ENCODE peak calls at places on chromosome 7, in six cellular contexts. One of them, this sample, is unnamed.

GRCh38 chr7:142439739-142440138 is 181.9 kb upstream of the PRSS58 start:
- DNase-seq in fibroblast of the aortic adventitia: no peak
- DNase-seq in lower lobe of right lung: no peak
- DNase-seq in psoas muscle: no peak
- DNase-seq in fibroblast of pulmonary artery: no peak
- DNase-seq in tibial artery: no peak
- DNase-seq in this sample: no peak

GRCh38 chr7:97094531-97094930 is 23.0 kb upstream of the SDHAF3 start:
- DNase-seq in fibroblast of the aortic adventitia: no peak
- DNase-seq in psoas muscle: no peak
- DNase-seq in fibroblast of pulmonary artery: no peak
- DNase-seq in tibial artery: no peak
- DNase-seq in lower lobe of right lung: no peak
- DNase-seq in this sample: no peak

GRCh38 chr7:134422646-134423045 is 36.3 kb downstream of the AKR1B1 start:
- DNase-seq in fibroblast of the aortic adventitia: no peak
- DNase-seq in tibial artery: no peak
- DNase-seq in psoas muscle: no peak
- DNase-seq in fibroblast of pulmonary artery: no peak
- DNase-seq in lower lobe of right lung: no peak
- DNase-seq in this sample: no peak

GRCh38 chr7:107210400-107210799 is 41.6 kb downstream of the HBP1 start:
- DNase-seq in psoas muscle: no peak
- DNase-seq in lower lobe of right lung: no peak
- DNase-seq in fibroblast of the aortic adventitia: no peak
- DNase-seq in tibial artery: no peak
- DNase-seq in fibroblast of pulmonary artery: no peak
- DNase-seq in this sample: no peak

GRCh38 chr7:23893942-23894890 is 184.2 kb downstream of the STK31 start:
- DNase-seq in tibial artery: no peak
- DNase-seq in lower lobe of right lung: no peak
- DNase-seq in fibroblast of pulmonary artery: peak; percentile 58
- DNase-seq in psoas muscle: no peak
- DNase-seq in fibroblast of the aortic adventitia: peak; percentile 79
- DNase-seq in this sample: no peak

GRCh38 chr7:17663056-17663675 is 277.1 kb downstream of the SNX13 start:
- DNase-seq in psoas muscle: no peak
- DNase-seq in fibroblast of pulmonary artery: peak; percentile 90
- DNase-seq in tibial artery: no peak
- DNase-seq in fibroblast of the aortic adventitia: peak; percentile 96
- DNase-seq in lower lobe of right lung: no peak
- DNase-seq in this sample: no peak

GRCh38 chr7:158366346-158366745 is 221.3 kb downstream of the PTPRN2 start:
- DNase-seq in tibial artery: no peak
- DNase-seq in lower lobe of right lung: no peak
- DNase-seq in fibroblast of the aortic adventitia: no peak
- DNase-seq in psoas muscle: no peak
- DNase-seq in fibroblast of pulmonary artery: no peak
- DNase-seq in this sample: no peak

GRCh38 chr7:130559184-130559583 is 67.3 kb downstream of the MEST start:
- DNase-seq in fibroblast of the aortic adventitia: no peak
- DNase-seq in psoas muscle: no peak
- DNase-seq in lower lobe of right lung: no peak
- DNase-seq in tibial artery: no peak
- DNase-seq in fibroblast of pulmonary artery: no peak
- DNase-seq in this sample: no peak

GRCh38 chr7:146090023-146090645 is 26.5 kb upstream of the CNTNAP2 start:
- DNase-seq in lower lobe of right lung: no peak
- DNase-seq in tibial artery: no peak
- DNase-seq in fibroblast of the aortic adventitia: peak; percentile 2
- DNase-seq in fibroblast of pulmonary artery: peak; percentile 35
- DNase-seq in psoas muscle: no peak
- DNase-seq in this sample: peak; percentile 3

GRCh38 chr7:112182749-112183148 is 23.4 kb downstream of the DOCK4 start:
- DNase-seq in tibial artery: no peak
- DNase-seq in lower lobe of right lung: no peak
- DNase-seq in fibroblast of pulmonary artery: no peak
- DNase-seq in psoas muscle: peak; percentile 60
- DNase-seq in fibroblast of the aortic adventitia: no peak
- DNase-seq in this sample: no peak

GRCh38 chr7:55387062-55387965 is 22.2 kb downstream of the LANCL2 start:
- DNase-seq in psoas muscle: no peak
- DNase-seq in lower lobe of right lung: no peak
- DNase-seq in tibial artery: no peak
- DNase-seq in fibroblast of pulmonary artery: peak; percentile 19
- DNase-seq in fibroblast of the aortic adventitia: peak; percentile 15
- DNase-seq in this sample: no peak

GRCh38 chr7:74212661-74213060 is 2.9 kb downstream of the LAT2 start:
- DNase-seq in lower lobe of right lung: peak; percentile 47
- DNase-seq in psoas muscle: no peak
- DNase-seq in tibial artery: no peak
- DNase-seq in fibroblast of the aortic adventitia: no peak
- DNase-seq in fibroblast of pulmonary artery: no peak
- DNase-seq in this sample: no peak

GRCh38 chr7:141355057-141355456 is 196.2 kb upstream of the AGK start:
- DNase-seq in tibial artery: no peak
- DNase-seq in fibroblast of the aortic adventitia: peak; percentile 17
- DNase-seq in lower lobe of right lung: no peak
- DNase-seq in fibroblast of pulmonary artery: peak; percentile 33
- DNase-seq in psoas muscle: no peak
- DNase-seq in this sample: no peak
- TF ChIP-seq CTCF in tibial artery: no peak
- TF ChIP-seq CTCF in fibroblast of the aortic adventitia: no peak
- TF ChIP-seq CTCF in lower lobe of right lung: no peak
- TF ChIP-seq CTCF in fibroblast of pulmonary artery: no peak
- TF ChIP-seq CTCF in psoas muscle: no peak
- TF ChIP-seq CTCF in this sample: no peak

GRCh38 chr7:135743907-135744789 is 4.5 kb downstream of the FAM180A start:
- DNase-seq in psoas muscle: no peak
- DNase-seq in tibial artery: peak; percentile 74
- DNase-seq in lower lobe of right lung: no peak
- DNase-seq in fibroblast of pulmonary artery: peak; percentile 55
- DNase-seq in fibroblast of the aortic adventitia: peak; percentile 89
- DNase-seq in this sample: no peak

GRCh38 chr7:135748770-135749169 is at the start of gene FAM180A:
- DNase-seq in tibial artery: peak; percentile 90
- DNase-seq in psoas muscle: peak; percentile 62
- DNase-seq in fibroblast of the aortic adventitia: peak; percentile 97
- DNase-seq in fibroblast of pulmonary artery: peak; percentile 88
- DNase-seq in lower lobe of right lung: no peak
- DNase-seq in this sample: no peak

GRCh38 chr7:135747366-135747765 is 1.2 kb downstream of the FAM180A start:
- DNase-seq in lower lobe of right lung: no peak
- DNase-seq in tibial artery: no peak
- DNase-seq in fibroblast of pulmonary artery: no peak
- DNase-seq in fibroblast of the aortic adventitia: peak; percentile 24
- DNase-seq in psoas muscle: no peak
- DNase-seq in this sample: no peak

GRCh38 chr7:135744938-135745701 is 3.5 kb downstream of the FAM180A start:
- DNase-seq in fibroblast of the aortic adventitia: peak; percentile 82
- DNase-seq in fibroblast of pulmonary artery: peak; percentile 64
- DNase-seq in tibial artery: peak; percentile 74
- DNase-seq in psoas muscle: no peak
- DNase-seq in lower lobe of right lung: no peak
- DNase-seq in this sample: no peak

DNA sequence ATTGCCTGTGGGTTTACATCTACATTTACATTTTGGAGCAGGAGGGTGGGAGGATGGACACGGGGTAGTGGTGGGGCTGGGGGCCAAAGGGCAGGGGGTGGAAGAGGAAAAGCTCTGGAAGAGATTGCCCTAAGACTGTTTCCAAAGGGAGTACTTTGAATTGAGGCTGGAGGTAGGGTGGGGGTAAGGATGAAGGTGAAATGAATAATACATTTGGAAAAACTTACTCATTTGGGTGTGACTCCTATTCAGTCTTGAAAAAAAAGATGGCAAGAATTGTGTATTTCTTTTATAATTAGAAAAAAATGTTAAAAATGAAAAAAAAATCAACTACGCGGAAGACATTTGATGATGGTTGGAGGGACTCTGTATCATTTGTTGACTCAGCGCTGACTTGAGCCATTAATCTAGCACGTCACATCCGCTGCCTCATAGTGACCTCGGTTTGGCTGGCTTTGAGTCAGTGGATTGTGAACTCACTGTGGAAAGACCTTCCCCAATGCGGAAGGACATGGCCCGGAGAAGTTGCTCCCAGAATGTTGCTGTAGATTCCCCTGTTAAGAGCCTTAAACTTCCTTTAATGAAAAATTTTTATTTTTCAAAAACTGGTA is 2.8 kb downstream of the FAM180A start:
- DNase-seq in psoas muscle: peak; percentile 68
- DNase-seq in fibroblast of pulmonary artery: peak; percentile 95
- DNase-seq in fibroblast of the aortic adventitia: peak; percentile 99
- DNase-seq in lower lobe of right lung: no peak
- DNase-seq in tibial artery: peak; percentile 90
- DNase-seq in this sample: no peak
- H3K4me3 ChIP-seq in psoas muscle: no peak overlapping the region
- H3K4me3 ChIP-seq in fibroblast of pulmonary artery: no peak overlapping the region
- H3K4me3 ChIP-seq in fibroblast of the aortic adventitia: peak overlapping the region; percentile 94
- H3K4me3 ChIP-seq in lower lobe of right lung: no peak overlapping the region
- H3K4me3 ChIP-seq in tibial artery: peak overlapping the region; percentile 50
- H3K4me3 ChIP-seq in this sample: no peak overlapping the region

GRCh38 chr7:98280791-98281756 is at the start of gene BRI3:
- DNase-seq in fibroblast of pulmonary artery: peak; percentile 85
- DNase-seq in fibroblast of the aortic adventitia: peak; percentile 78
- DNase-seq in lower lobe of right lung: peak; percentile 94
- DNase-seq in psoas muscle: peak; percentile 95
- DNase-seq in tibial artery: peak; percentile 94
- DNase-seq in this sample: peak; percentile 91
- TF ChIP-seq CTCF in fibroblast of pulmonary artery: no peak
- TF ChIP-seq CTCF in fibroblast of the aortic adventitia: no peak
- TF ChIP-seq CTCF in lower lobe of right lung: no peak
- TF ChIP-seq CTCF in psoas muscle: peak; percentile 35
- TF ChIP-seq CTCF in tibial artery: no peak
- TF ChIP-seq CTCF in this sample: peak; percentile 28

DNA sequence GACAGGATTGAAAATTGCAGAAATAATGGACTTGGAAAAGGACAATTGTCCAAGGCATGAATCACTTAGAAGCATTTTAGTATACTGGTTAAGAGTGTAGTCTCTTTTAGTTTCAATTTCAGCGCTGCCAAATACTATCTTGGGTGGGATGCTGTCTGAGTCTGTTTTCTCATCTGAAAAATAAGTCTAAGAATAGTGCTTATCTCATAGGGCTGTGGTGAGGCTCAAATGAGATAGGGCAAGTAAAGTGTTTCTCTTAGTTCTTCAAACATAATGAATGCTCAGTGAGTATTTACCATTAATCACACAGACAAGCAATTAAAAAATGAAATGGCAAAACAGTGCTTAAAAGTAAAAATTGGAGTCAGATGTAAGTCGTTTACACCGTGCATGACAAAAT is 45.9 kb upstream of the C1GALT1 start:
- DNase-seq in tibial artery: no peak
- DNase-seq in fibroblast of pulmonary artery: peak; percentile 17
- DNase-seq in fibroblast of the aortic adventitia: peak; percentile 82
- DNase-seq in psoas muscle: no peak
- DNase-seq in lower lobe of right lung: no peak
- DNase-seq in this sample: no peak
- H3K4me3 ChIP-seq in tibial artery: no peak overlapping the region
- H3K4me3 ChIP-seq in fibroblast of pulmonary artery: no peak overlapping the region
- H3K4me3 ChIP-seq in fibroblast of the aortic adventitia: peak overlapping the region; percentile 6
- H3K4me3 ChIP-seq in psoas muscle: no peak overlapping the region
- H3K4me3 ChIP-seq in lower lobe of right lung: no peak overlapping the region
- H3K4me3 ChIP-seq in this sample: no peak overlapping the region

GRCh38 chr7:99928994-99929729 is at the start of gene GJC3:
- DNase-seq in tibial artery: no peak
- DNase-seq in lower lobe of right lung: peak; percentile 65
- DNase-seq in fibroblast of the aortic adventitia: peak; percentile 47
- DNase-seq in fibroblast of pulmonary artery: peak; percentile 63
- DNase-seq in psoas muscle: peak; percentile 73
- DNase-seq in this sample: no peak
- TF ChIP-seq CTCF in tibial artery: no peak
- TF ChIP-seq CTCF in lower lobe of right lung: peak; percentile 45
- TF ChIP-seq CTCF in fibroblast of the aortic adventitia: peak; percentile 45
- TF ChIP-seq CTCF in fibroblast of pulmonary artery: peak; percentile 46
- TF ChIP-seq CTCF in psoas muscle: peak; percentile 31
- TF ChIP-seq CTCF in this sample: peak; percentile 33

DNA sequence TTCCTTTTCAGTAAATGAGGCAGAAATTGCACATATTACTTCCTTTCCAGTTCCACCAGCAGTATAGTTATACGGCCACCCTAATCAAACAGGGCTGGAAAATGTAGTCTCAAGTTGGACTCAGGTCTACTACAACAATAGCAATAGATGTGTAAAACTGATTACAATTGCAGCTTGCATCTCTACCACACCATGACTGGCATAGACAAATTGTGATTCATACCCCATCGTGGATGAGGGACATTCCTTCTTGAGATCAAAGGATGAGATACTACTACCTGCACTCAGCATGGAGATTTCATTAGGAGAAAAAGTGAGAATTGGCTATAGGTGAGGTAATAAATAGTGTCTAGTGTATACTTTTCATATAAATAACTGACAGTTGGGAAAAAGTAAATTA is 1220.8 kb downstream of the TYW1 start:
- DNase-seq in fibroblast of the aortic adventitia: no peak
- DNase-seq in fibroblast of pulmonary artery: no peak
- DNase-seq in tibial artery: no peak
- DNase-seq in lower lobe of right lung: no peak
- DNase-seq in psoas muscle: no peak
- DNase-seq in this sample: no peak
- H3K4me3 ChIP-seq in fibroblast of the aortic adventitia: no peak overlapping the region
- H3K4me3 ChIP-seq in fibroblast of pulmonary artery: no peak overlapping the region
- H3K4me3 ChIP-seq in tibial artery: no peak overlapping the region
- H3K4me3 ChIP-seq in lower lobe of right lung: no peak overlapping the region
- H3K4me3 ChIP-seq in psoas muscle: no peak overlapping the region
- H3K4me3 ChIP-seq in this sample: no peak overlapping the region

GRCh38 chr7:138154646-138155045 is 78.4 kb downstream of the AKR1D1 start:
- DNase-seq in psoas muscle: no peak
- DNase-seq in fibroblast of pulmonary artery: no peak
- DNase-seq in lower lobe of right lung: no peak
- DNase-seq in tibial artery: no peak
- DNase-seq in fibroblast of the aortic adventitia: no peak
- DNase-seq in this sample: no peak

GRCh38 chr7:138151731-138152577 is 75.7 kb downstream of the AKR1D1 start:
- DNase-seq in psoas muscle: no peak
- DNase-seq in tibial artery: no peak
- DNase-seq in fibroblast of the aortic adventitia: no peak
- DNase-seq in lower lobe of right lung: no peak
- DNase-seq in fibroblast of pulmonary artery: peak; percentile 21
- DNase-seq in this sample: no peak

GRCh38 chr7:138161600-138162081 is 85.4 kb downstream of the AKR1D1 start:
- DNase-seq in lower lobe of right lung: peak; percentile 77
- DNase-seq in fibroblast of pulmonary artery: peak; percentile 96
- DNase-seq in tibial artery: peak; percentile 69
- DNase-seq in fibroblast of the aortic adventitia: peak; percentile 82
- DNase-seq in psoas muscle: no peak
- DNase-seq in this sample: peak; percentile 55

GRCh38 chr7:138158739-138159528 is 82.7 kb downstream of the AKR1D1 start:
- DNase-seq in fibroblast of the aortic adventitia: no peak
- DNase-seq in lower lobe of right lung: no peak
- DNase-seq in fibroblast of pulmonary artery: no peak
- DNase-seq in tibial artery: no peak
- DNase-seq in psoas muscle: no peak
- DNase-seq in this sample: no peak

DNA sequence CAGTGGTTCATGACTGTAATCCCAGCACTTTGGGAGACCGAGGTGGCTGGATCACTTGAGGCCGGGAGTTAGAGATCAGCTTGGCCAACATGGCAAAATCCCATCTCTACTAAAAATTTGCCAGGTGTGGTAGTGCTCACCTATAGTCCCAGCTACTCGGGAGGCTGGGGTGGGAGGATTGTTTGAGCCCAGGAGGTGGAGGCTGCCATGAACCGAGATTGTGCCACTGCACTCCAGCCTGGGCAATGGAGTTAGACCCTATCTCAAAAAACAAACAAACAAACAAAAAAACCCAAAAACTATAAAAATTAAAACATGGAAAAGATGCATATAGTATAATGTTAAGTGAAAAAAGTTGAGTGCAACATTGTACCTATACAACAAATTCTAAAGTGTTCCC is 81.4 kb downstream of the AKR1D1 start:
- DNase-seq in fibroblast of the aortic adventitia: no peak
- DNase-seq in psoas muscle: no peak
- DNase-seq in lower lobe of right lung: no peak
- DNase-seq in tibial artery: no peak
- DNase-seq in fibroblast of pulmonary artery: no peak
- DNase-seq in this sample: no peak
- TF ChIP-seq CTCF in fibroblast of the aortic adventitia: no peak
- TF ChIP-seq CTCF in psoas muscle: no peak
- TF ChIP-seq CTCF in lower lobe of right lung: no peak
- TF ChIP-seq CTCF in tibial artery: no peak
- TF ChIP-seq CTCF in fibroblast of pulmonary artery: no peak
- TF ChIP-seq CTCF in this sample: no peak